ENCODE peak calls at places on chromosomes 7 and 10, in nine cellular contexts. One of them, this sample, is unnamed.

GRCh38 chr7:76191783-76192240 is 9.9 kb upstream of the SRRM3 start:
- DNase-seq in fibroblast of pulmonary artery: peak
- DNase-seq in cardiac fibroblast: peak
- DNase-seq in astrocyte of the cerebellum: no peak
- DNase-seq in fibroblast of mammary gland: peak
- DNase-seq in CD8-positive, alpha-beta T cell: no peak
- DNase-seq in stomach: no peak
- DNase-seq in AG04450: no peak
- DNase-seq in fibroblast of villous mesenchyme: peak
- DNase-seq in this sample: peak

GRCh38 chr10:16992611-16993119 is 136.9 kb downstream of the CUBN start:
- DNase-seq in fibroblast of pulmonary artery: no peak
- DNase-seq in cardiac fibroblast: peak
- DNase-seq in astrocyte of the cerebellum: no peak
- DNase-seq in fibroblast of mammary gland: peak
- DNase-seq in CD8-positive, alpha-beta T cell: no peak
- DNase-seq in stomach: no peak
- DNase-seq in AG04450: no peak
- DNase-seq in fibroblast of villous mesenchyme: no peak
- DNase-seq in this sample: peak

GRCh38 chr10:79007037-79007842 is 61.5 kb upstream of the ZMIZ1 start:
- DNase-seq in fibroblast of pulmonary artery: peak
- DNase-seq in cardiac fibroblast: no peak
- DNase-seq in astrocyte of the cerebellum: no peak
- DNase-seq in fibroblast of mammary gland: peak
- DNase-seq in CD8-positive, alpha-beta T cell: no peak
- DNase-seq in stomach: no peak
- DNase-seq in AG04450: no peak
- DNase-seq in fibroblast of villous mesenchyme: peak
- DNase-seq in this sample: no peak

GRCh38 chr7:44898059-44898458 is 12.7 kb upstream of the PURB start:
- DNase-seq in fibroblast of pulmonary artery: no peak
- DNase-seq in cardiac fibroblast: no peak
- DNase-seq in astrocyte of the cerebellum: no peak
- DNase-seq in fibroblast of mammary gland: no peak
- DNase-seq in CD8-positive, alpha-beta T cell: no peak
- DNase-seq in stomach: no peak
- DNase-seq in AG04450: no peak
- DNase-seq in fibroblast of villous mesenchyme: no peak
- DNase-seq in this sample: no peak

GRCh38 chr7:43834463-43835251 is 34.7 kb downstream of the MRPS24 start:
- DNase-seq in fibroblast of pulmonary artery: peak
- DNase-seq in cardiac fibroblast: peak
- DNase-seq in astrocyte of the cerebellum: no peak
- DNase-seq in fibroblast of mammary gland: peak
- DNase-seq in CD8-positive, alpha-beta T cell: no peak
- DNase-seq in stomach: no peak
- DNase-seq in AG04450: no peak
- DNase-seq in fibroblast of villous mesenchyme: peak
- DNase-seq in this sample: peak

GRCh38 chr10:101018600-101019439 is 12.1 kb downstream of the PDZD7 start:
- DNase-seq in fibroblast of pulmonary artery: peak
- DNase-seq in cardiac fibroblast: peak
- DNase-seq in astrocyte of the cerebellum: no peak
- DNase-seq in fibroblast of mammary gland: peak
- DNase-seq in CD8-positive, alpha-beta T cell: peak
- DNase-seq in stomach: peak
- DNase-seq in AG04450: no peak
- DNase-seq in fibroblast of villous mesenchyme: peak
- DNase-seq in this sample: peak

GRCh38 chr10:34861293-34862004 is 46.4 kb upstream of the PARD3 start:
- DNase-seq in fibroblast of pulmonary artery: no peak
- DNase-seq in cardiac fibroblast: peak
- DNase-seq in astrocyte of the cerebellum: no peak
- DNase-seq in fibroblast of mammary gland: no peak
- DNase-seq in CD8-positive, alpha-beta T cell: no peak
- DNase-seq in stomach: peak
- DNase-seq in AG04450: no peak
- DNase-seq in fibroblast of villous mesenchyme: peak
- DNase-seq in this sample: no peak

GRCh38 chr7:107167483-107168232 is 1.1 kb upstream of the HBP1 start:
- DNase-seq in fibroblast of pulmonary artery: peak
- DNase-seq in cardiac fibroblast: peak
- DNase-seq in astrocyte of the cerebellum: peak
- DNase-seq in fibroblast of mammary gland: peak
- DNase-seq in CD8-positive, alpha-beta T cell: no peak
- DNase-seq in stomach: peak
- DNase-seq in AG04450: peak
- DNase-seq in fibroblast of villous mesenchyme: peak
- DNase-seq in this sample: peak

GRCh38 chr7:96723622-96724021 is 14.0 kb upstream of the SEM1 start:
- DNase-seq in fibroblast of pulmonary artery: peak
- DNase-seq in cardiac fibroblast: peak
- DNase-seq in astrocyte of the cerebellum: no peak
- DNase-seq in fibroblast of mammary gland: peak
- DNase-seq in CD8-positive, alpha-beta T cell: no peak
- DNase-seq in stomach: no peak
- DNase-seq in AG04450: no peak
- DNase-seq in fibroblast of villous mesenchyme: no peak
- DNase-seq in this sample: no peak

GRCh38 chr10:79176052-79176501 is 107.3 kb downstream of the ZMIZ1 start:
- DNase-seq in fibroblast of pulmonary artery: no peak
- DNase-seq in cardiac fibroblast: no peak
- DNase-seq in astrocyte of the cerebellum: no peak
- DNase-seq in fibroblast of mammary gland: peak
- DNase-seq in CD8-positive, alpha-beta T cell: no peak
- DNase-seq in stomach: no peak
- DNase-seq in AG04450: peak
- DNase-seq in fibroblast of villous mesenchyme: no peak
- DNase-seq in this sample: no peak

GRCh38 chr10:63611078-63611477 is 89.9 kb downstream of the REEP3 start:
- DNase-seq in fibroblast of pulmonary artery: peak
- DNase-seq in cardiac fibroblast: peak
- DNase-seq in astrocyte of the cerebellum: no peak
- DNase-seq in fibroblast of mammary gland: peak
- DNase-seq in CD8-positive, alpha-beta T cell: no peak
- DNase-seq in stomach: no peak
- DNase-seq in AG04450: no peak
- DNase-seq in fibroblast of villous mesenchyme: peak
- DNase-seq in this sample: peak

GRCh38 chr10:51215956-51216834 is 141.9 kb downstream of the PRKG1 start:
- DNase-seq in fibroblast of pulmonary artery: no peak
- DNase-seq in cardiac fibroblast: no peak
- DNase-seq in astrocyte of the cerebellum: no peak
- DNase-seq in fibroblast of mammary gland: peak
- DNase-seq in CD8-positive, alpha-beta T cell: no peak
- DNase-seq in stomach: no peak
- DNase-seq in AG04450: no peak
- DNase-seq in fibroblast of villous mesenchyme: peak
- DNase-seq in this sample: no peak

GRCh38 chr7:93902777-93903423 is 3.5 kb upstream of the GNGT1 start:
- DNase-seq in fibroblast of pulmonary artery: peak
- DNase-seq in cardiac fibroblast: peak
- DNase-seq in astrocyte of the cerebellum: no peak
- DNase-seq in fibroblast of mammary gland: peak
- DNase-seq in CD8-positive, alpha-beta T cell: no peak
- DNase-seq in stomach: no peak
- DNase-seq in AG04450: peak
- DNase-seq in fibroblast of villous mesenchyme: peak
- DNase-seq in this sample: no peak

GRCh38 chr10:69898941-69899340 is 97.2 kb downstream of the COL13A1 start:
- DNase-seq in fibroblast of pulmonary artery: no peak
- DNase-seq in cardiac fibroblast: no peak
- DNase-seq in astrocyte of the cerebellum: no peak
- DNase-seq in fibroblast of mammary gland: no peak
- DNase-seq in CD8-positive, alpha-beta T cell: no peak
- DNase-seq in stomach: no peak
- DNase-seq in AG04450: no peak
- DNase-seq in fibroblast of villous mesenchyme: no peak
- DNase-seq in this sample: no peak

DNA sequence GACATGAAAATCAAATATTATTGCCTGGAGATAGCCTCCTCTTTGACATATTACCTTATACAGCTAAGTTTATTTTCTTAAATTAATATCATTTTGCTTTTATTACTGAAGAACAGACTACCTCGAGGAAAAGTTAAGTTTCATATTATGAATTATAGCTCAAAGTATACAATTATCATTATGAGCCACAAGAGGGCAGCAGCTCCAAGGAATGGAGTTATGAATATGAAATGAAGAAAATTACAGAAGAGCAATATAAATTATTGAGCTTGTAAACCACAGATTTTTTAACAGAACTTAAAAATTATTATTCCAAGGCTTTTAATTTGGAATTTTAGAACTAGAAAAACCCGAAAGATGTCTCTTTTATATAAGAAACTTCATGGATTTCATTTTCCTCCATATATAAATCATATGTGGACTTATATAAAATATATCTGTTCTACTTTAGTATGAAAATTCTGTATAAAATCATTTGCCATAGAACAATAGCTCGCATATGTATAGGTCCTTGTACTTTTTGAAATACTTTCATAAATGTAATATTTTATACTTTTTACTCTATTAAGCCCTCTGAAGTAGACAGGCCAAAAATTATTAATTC is 40.1 kb downstream of the IQUB start:
- DNase-seq in fibroblast of pulmonary artery: peak
- DNase-seq in cardiac fibroblast: peak
- DNase-seq in astrocyte of the cerebellum: peak
- DNase-seq in fibroblast of mammary gland: peak
- DNase-seq in CD8-positive, alpha-beta T cell: no peak
- DNase-seq in stomach: no peak
- DNase-seq in AG04450: no peak
- DNase-seq in fibroblast of villous mesenchyme: peak
- DNase-seq in this sample: peak
- TF ChIP-seq CTCF in fibroblast of pulmonary artery: peak
- TF ChIP-seq CTCF in cardiac fibroblast: peak
- TF ChIP-seq CTCF in astrocyte of the cerebellum: peak
- TF ChIP-seq CTCF in fibroblast of mammary gland: peak
- TF ChIP-seq CTCF in CD8-positive, alpha-beta T cell: peak
- TF ChIP-seq CTCF in stomach: peak
- TF ChIP-seq CTCF in AG04450: peak
- TF ChIP-seq CTCF in fibroblast of villous mesenchyme: peak
- TF ChIP-seq CTCF in this sample: peak

DNA sequence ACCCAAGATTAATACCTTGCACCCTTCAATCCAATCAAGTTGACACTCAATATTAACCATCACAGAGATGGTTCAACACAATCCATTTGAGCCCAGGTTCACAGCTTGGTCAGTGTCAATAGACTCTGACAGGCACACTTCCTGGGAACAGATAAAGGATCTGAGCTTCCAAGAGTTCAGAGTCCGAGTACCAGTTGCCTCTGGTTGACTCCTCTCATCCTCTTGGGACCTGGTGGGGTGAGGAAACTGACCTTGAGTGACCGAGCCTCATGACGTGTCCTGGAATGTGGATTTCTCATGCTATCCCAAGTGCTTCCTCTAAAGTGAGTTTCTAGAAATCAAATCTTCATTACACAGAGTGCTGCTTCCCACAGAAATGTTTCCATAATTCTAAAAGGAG is 162.0 kb downstream of the CYP26A1 start:
- DNase-seq in fibroblast of pulmonary artery: peak
- DNase-seq in cardiac fibroblast: peak
- DNase-seq in astrocyte of the cerebellum: no peak
- DNase-seq in fibroblast of mammary gland: peak
- DNase-seq in CD8-positive, alpha-beta T cell: no peak
- DNase-seq in stomach: no peak
- DNase-seq in AG04450: no peak
- DNase-seq in fibroblast of villous mesenchyme: peak
- DNase-seq in this sample: peak
- TF ChIP-seq CTCF in fibroblast of pulmonary artery: no peak
- TF ChIP-seq CTCF in cardiac fibroblast: no peak
- TF ChIP-seq CTCF in astrocyte of the cerebellum: no peak
- TF ChIP-seq CTCF in fibroblast of mammary gland: no peak
- TF ChIP-seq CTCF in CD8-positive, alpha-beta T cell: no peak
- TF ChIP-seq CTCF in stomach: no peak
- TF ChIP-seq CTCF in AG04450: no peak
- TF ChIP-seq CTCF in fibroblast of villous mesenchyme: no peak
- TF ChIP-seq CTCF in this sample: no peak

DNA sequence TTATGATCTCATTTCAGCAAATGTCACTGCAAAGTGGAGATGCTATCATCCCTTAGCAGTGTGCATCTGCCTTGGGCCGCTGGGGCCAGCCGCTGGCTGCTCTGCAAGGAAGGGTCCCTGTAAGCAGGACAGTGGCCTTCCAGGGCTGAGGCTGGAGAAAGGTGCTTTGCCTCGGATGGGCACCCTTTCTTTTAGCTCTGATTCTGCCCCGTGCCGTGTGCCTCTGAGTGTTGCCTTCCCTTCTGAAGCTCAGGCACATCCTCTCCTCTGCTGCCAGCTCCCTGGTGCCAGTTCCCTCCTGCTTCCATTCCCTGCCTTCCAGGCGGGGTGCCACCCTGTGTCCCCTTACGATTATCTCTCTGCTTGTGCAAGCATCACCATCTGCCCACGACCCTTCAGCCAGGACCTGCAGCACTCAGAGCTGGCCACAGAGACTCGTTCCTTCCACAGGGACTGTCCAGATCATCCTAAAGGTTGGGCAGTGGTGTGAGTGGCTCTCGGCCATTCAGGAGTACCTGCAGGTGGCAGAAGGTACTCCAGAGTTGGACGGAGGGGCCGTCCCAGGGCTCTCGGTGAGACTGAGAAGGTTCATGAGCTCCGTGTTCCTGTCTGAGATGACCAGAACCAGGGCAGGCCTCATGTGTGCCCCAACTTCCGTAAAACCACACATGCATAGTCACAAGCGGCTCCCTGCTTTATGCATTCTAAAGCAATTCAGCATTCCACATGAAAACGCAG is 371.3 kb downstream of the DNAJB6 start:
- DNase-seq in fibroblast of pulmonary artery: no peak
- DNase-seq in cardiac fibroblast: no peak
- DNase-seq in astrocyte of the cerebellum: no peak
- DNase-seq in fibroblast of mammary gland: no peak
- DNase-seq in CD8-positive, alpha-beta T cell: no peak
- DNase-seq in stomach: peak
- DNase-seq in AG04450: no peak
- DNase-seq in fibroblast of villous mesenchyme: no peak
- DNase-seq in this sample: no peak
- TF ChIP-seq CTCF in fibroblast of pulmonary artery: no peak
- TF ChIP-seq CTCF in cardiac fibroblast: no peak
- TF ChIP-seq CTCF in astrocyte of the cerebellum: no peak
- TF ChIP-seq CTCF in fibroblast of mammary gland: no peak
- TF ChIP-seq CTCF in CD8-positive, alpha-beta T cell: no peak
- TF ChIP-seq CTCF in stomach: no peak
- TF ChIP-seq CTCF in AG04450: no peak
- TF ChIP-seq CTCF in fibroblast of villous mesenchyme: no peak
- TF ChIP-seq CTCF in this sample: no peak

DNA sequence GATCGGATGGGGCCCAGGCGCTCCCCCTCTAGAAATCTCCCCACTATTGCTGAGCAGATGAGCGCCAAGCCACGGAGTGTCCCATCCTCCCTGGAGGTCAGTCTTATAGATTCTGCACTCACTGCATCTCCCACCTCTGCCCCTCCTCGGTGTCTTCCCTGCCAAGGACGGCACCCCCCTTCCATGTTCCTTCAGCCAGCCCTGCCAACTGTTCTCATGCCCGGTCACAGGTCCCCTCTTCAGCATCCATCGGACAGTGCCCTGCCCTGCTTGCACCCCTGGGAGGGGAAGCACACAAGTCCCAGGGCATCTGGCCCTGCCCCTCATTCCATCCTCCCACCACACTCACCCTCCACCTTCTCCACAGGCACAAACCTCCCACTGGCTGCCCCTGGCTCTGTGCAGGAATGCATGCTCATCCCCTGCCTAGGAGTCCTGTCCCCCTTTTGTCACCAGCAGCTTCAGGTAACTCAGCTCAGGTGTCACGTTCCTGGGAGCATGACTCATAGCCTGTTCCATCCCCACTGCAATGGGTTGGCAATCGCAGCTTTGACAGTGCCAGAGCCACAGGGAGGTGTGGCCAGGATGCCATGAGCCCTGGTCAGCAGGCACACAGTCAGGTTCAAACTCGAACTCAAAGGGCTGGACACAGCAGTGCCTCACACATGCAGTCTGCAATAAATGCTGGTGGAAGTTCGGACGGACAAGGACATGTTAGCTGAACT is 234.7 kb upstream of the TCERG1L start:
- DNase-seq in fibroblast of pulmonary artery: no peak
- DNase-seq in cardiac fibroblast: no peak
- DNase-seq in astrocyte of the cerebellum: no peak
- DNase-seq in fibroblast of mammary gland: no peak
- DNase-seq in CD8-positive, alpha-beta T cell: no peak
- DNase-seq in stomach: no peak
- DNase-seq in AG04450: no peak
- DNase-seq in fibroblast of villous mesenchyme: no peak
- DNase-seq in this sample: no peak
- TF ChIP-seq CTCF in fibroblast of pulmonary artery: no peak
- TF ChIP-seq CTCF in cardiac fibroblast: no peak
- TF ChIP-seq CTCF in astrocyte of the cerebellum: no peak
- TF ChIP-seq CTCF in fibroblast of mammary gland: no peak
- TF ChIP-seq CTCF in CD8-positive, alpha-beta T cell: no peak
- TF ChIP-seq CTCF in stomach: no peak
- TF ChIP-seq CTCF in AG04450: no peak
- TF ChIP-seq CTCF in fibroblast of villous mesenchyme: no peak
- TF ChIP-seq CTCF in this sample: no peak